ENCODE peak calls at places on chromosomes 1 and 21, in five cellular contexts. Q, N, J, G and P are unnamed samples.

GRCh38 chr1:171122903-171123302 is 32.2 kb downstream of the FMO3 start:
- DNase-seq in Q (no peak), N (no peak), G (no peak), J (no peak), P (no peak)

GRCh38 chr1:86067626-86068025 is 88.9 kb downstream of the COL24A1 start:
- DNase-seq in G (peak), N (no peak), Q (no peak), J (peak), P (no peak)

GRCh38 chr1:25944986-25945385 is 38.8 kb upstream of the STMN1 start:
- DNase-seq in J (no peak), N (no peak), Q (no peak), G (no peak), P (no peak)

GRCh38 chr21:44299458-44300261 is at the start of gene PFKL:
- DNase-seq in Q (no peak), N (peak), J (no peak), G (peak), P (peak)

GRCh38 chr1:170562644-170563338 is 30.8 kb downstream of the GORAB start:
- DNase-seq in N (peak), Q (no peak), G (peak), J (peak), P (no peak)

GRCh38 chr1:86352096-86352495 is 44.0 kb downstream of the ODF2L start:
- DNase-seq in Q (no peak), G (no peak), J (no peak), N (peak), P (no peak)

GRCh38 chr1:68291763-68292384 is 59.6 kb upstream of the WLS start:
- DNase-seq in N (no peak), J (no peak), G (peak), Q (no peak), P (no peak)

GRCh38 chr1:203597386-203598040 is 29.1 kb upstream of the ATP2B4 start:
- DNase-seq in N (peak), G (no peak), J (no peak), Q (no peak), P (no peak)

GRCh38 chr1:6243053-6243834 is 735 bp upstream of the HES3 start:
- DNase-seq in Q (no peak), J (no peak), G (no peak), N (no peak), P (no peak)

GRCh38 chr1:172928412-172928811 is 122.3 kb downstream of the TNFSF18 start:
- DNase-seq in J (no peak), N (peak), Q (no peak), G (no peak), P (no peak)

GRCh38 chr21:44082648-44083436 is 24.4 kb upstream of the PWP2 start:
- DNase-seq in J (no peak), Q (no peak), G (peak), N (no peak), P (no peak)

GRCh38 chr1:198850196-198850595 is 211.4 kb downstream of the PTPRC start:
- DNase-seq in N (no peak), G (no peak), J (no peak), Q (no peak), P (no peak)

GRCh38 chr1:173409613-173410012 is 67.5 kb upstream of the PRDX6 start:
- DNase-seq in Q (no peak), G (no peak), J (no peak), N (peak), P (no peak)

GRCh38 chr1:62371375-62371774 is 52.1 kb upstream of the KANK4 start:
- DNase-seq in J (no peak), N (no peak), Q (no peak), G (no peak), P (no peak)

GRCh38 chr1:28718166-28718565 is 18.6 kb upstream of the YTHDF2 start:
- DNase-seq in G (no peak), Q (no peak), N (no peak), J (no peak), P (no peak)

GRCh38 chr21:24649691-24650090 is 957.6 kb downstream of the MRPL39 start:
- DNase-seq in J (no peak), G (no peak), Q (no peak), N (no peak), P (no peak)

GRCh38 chr21:39972471-39972870 is 105.2 kb downstream of the PCP4 start:
- DNase-seq in Q (no peak), G (no peak), J (no peak), N (no peak), P (no peak)

GRCh38 chr1:68132426-68133130 is 82.2 kb upstream of the DIRAS3 start:
- DNase-seq in N (no peak), G (no peak), Q (no peak), J (no peak), P (no peak)

GRCh38 chr1:168601051-168601450 is 24.6 kb downstream of the XCL1 start:
- DNase-seq in Q (no peak), J (no peak), N (no peak), G (no peak), P (no peak)

GRCh38 chr1:160682983-160683886 is 28.4 kb downstream of the CD48 start:
- DNase-seq in Q (no peak), J (no peak), N (no peak), G (no peak), P (no peak)

GRCh38 chr1:153734380-153735089 is 6.7 kb downstream of the INTS3 start:
- DNase-seq in N (no peak), G (peak), J (no peak), Q (no peak), P (no peak)

GRCh38 chr1:19752083-19752696 is 47.5 kb downstream of the TMCO4 start:
- DNase-seq in J (no peak), Q (no peak), G (peak), N (no peak), P (peak)

GRCh38 chr1:12188115-12188514 is 21.3 kb downstream of the TNFRSF1B start:
- DNase-seq in J (no peak), N (no peak), G (no peak), Q (no peak), P (no peak)

GRCh38 chr1:12618661-12619395 is 818 bp upstream of the DHRS3 start:
- DNase-seq in Q (peak), J (no peak), N (peak), G (peak), P (no peak)

GRCh38 chr1:907611-908451 is 15.9 kb upstream of the SAMD11 start:
- DNase-seq in Q (no peak), N (no peak), J (no peak), G (no peak), P (no peak)

GRCh38 chr21:34199121-34199910 is 125.9 kb downstream of the MRPS6 start:
- DNase-seq in J (no peak), Q (no peak), G (no peak), N (no peak), P (no peak)

GRCh38 chr1:98903261-98903660 is 101.4 kb downstream of the PLPPR5 start:
- DNase-seq in Q (no peak), J (peak), N (peak), G (peak), P (no peak)

GRCh38 chr21:45727390-45727789 is 83.9 kb downstream of the PCBP3 start:
- DNase-seq in J (no peak), N (no peak), Q (no peak), G (no peak), P (no peak)

GRCh38 chr1:106366627-106367319 is 689.7 kb upstream of the PRMT6 start:
- DNase-seq in G (no peak), N (no peak), J (no peak), Q (no peak), P (no peak)

GRCh38 chr1:217333939-217334338 is 297.0 kb downstream of the GPATCH2 start:
- DNase-seq in N (peak), Q (no peak), G (peak), J (no peak), P (no peak)

GRCh38 chr1:960371-961131 is at the start of gene KLHL17:
- DNase-seq in G (peak), J (no peak), N (peak), Q (peak), P (no peak)

GRCh38 chr1:201954263-201955008 is 867 bp upstream of the TIMM17A start:
- DNase-seq in N (no peak), J (no peak), G (no peak), Q (peak), P (no peak)

GRCh38 chr1:116807871-116808450 is 53.7 kb downstream of the CD2 start:
- DNase-seq in G (no peak), N (no peak), J (no peak), Q (no peak), P (no peak)

GRCh38 chr1:156082111-156083091 is at the start of gene MEX3A:
- DNase-seq in G (peak), J (no peak), N (peak), Q (peak), P (no peak)

GRCh38 chr21:45320261-45320990 is 32.7 kb upstream of the POFUT2 start:
- DNase-seq in N (no peak), J (no peak), G (no peak), Q (no peak), P (no peak)

GRCh38 chr1:36083635-36084501 is at the start of gene TEKT2:
- DNase-seq in N (peak), Q (no peak), J (no peak), G (peak), P (peak)

GRCh38 chr21:42235593-42235992 is 16.7 kb downstream of the ABCG1 start:
- DNase-seq in Q (no peak), G (peak), N (no peak), J (no peak), P (peak)

GRCh38 chr1:168161459-168161858 is 17.3 kb upstream of the TIPRL start:
- DNase-seq in J (no peak), N (no peak), G (peak), Q (no peak), P (no peak)

GRCh38 chr1:175360016-175360415 is 167.4 kb upstream of the KIAA0040 start:
- DNase-seq in Q (no peak), G (no peak), N (no peak), J (no peak), P (no peak)